ENCODE peak calls at places on chromosome 21, in five cellular contexts. N is NT2/D1, P is HepG2, H is GM12878, G is H1. D is an unnamed sample.

GRCh38 chr21:27017251-27017650 is 50.4 kb upstream of the ADAMTS5 start:
- DNase-seq in N (no peak), G (no peak), P (no peak), H (no peak), D (no peak)

GRCh38 chr21:25126564-25126963 is 480.7 kb downstream of the MRPL39 start:
- DNase-seq in G (no peak), N (no peak), P (no peak), H (no peak), D (no peak)

GRCh38 chr21:45403825-45404725 is 890 bp upstream of the COL18A1 start:
- DNase-seq in N (no peak), H (no peak), G (peak), P (no peak), D (peak)

GRCh38 chr21:36436829-36437744 is 42.8 kb downstream of the CLDN14 start:
- DNase-seq in G (no peak), H (no peak), P (no peak), N (no peak), D (no peak)

GRCh38 chr21:25615880-25616279 is 8.6 kb upstream of the MRPL39 start:
- DNase-seq in H (no peak), N (no peak), G (no peak), P (no peak), D (no peak)

GRCh38 chr21:28521932-28522826 is 470.5 kb downstream of the LTN1 start:
- DNase-seq in P (no peak), N (peak), G (peak), H (no peak), D (no peak)

GRCh38 chr21:45972353-45972715 is 9.2 kb upstream of the COL6A1 start:
- DNase-seq in P (no peak), G (no peak), H (no peak), N (no peak), D (no peak)

GRCh38 chr21:32414579-32415358 is 2.3 kb downstream of the EVA1C start:
- DNase-seq in P (no peak), H (no peak), N (no peak), G (no peak), D (no peak)

GRCh38 chr21:44335266-44336059 is 3.7 kb downstream of the CFAP410 start:
- DNase-seq in P (no peak), N (no peak), G (no peak), H (no peak), D (no peak)

GRCh38 chr21:32484706-32485380 is 72.3 kb downstream of the EVA1C start:
- DNase-seq in H (no peak), N (no peak), G (no peak), P (no peak), D (no peak)

GRCh38 chr21:44065428-44065827 is 41.8 kb upstream of the PWP2 start:
- DNase-seq in H (no peak), N (no peak), G (no peak), P (no peak), D (no peak)

GRCh38 chr21:41375875-41376274 is 14.0 kb downstream of the MX2 start:
- DNase-seq in N (no peak), H (no peak), P (no peak), G (no peak), D (no peak)

GRCh38 chr21:14554948-14555347 is 8.8 kb upstream of the SAMSN1 start:
- DNase-seq in H (no peak), N (peak), G (no peak), P (no peak), D (no peak)

GRCh38 chr21:46207006-46207919 is 21.3 kb downstream of the LSS start:
- DNase-seq in N (no peak), H (no peak), P (no peak), G (no peak), D (no peak)

GRCh38 chr21:25563399-25564116 is 43.7 kb downstream of the MRPL39 start:
- DNase-seq in G (no peak), P (no peak), N (no peak), H (peak), D (no peak)

GRCh38 chr21:43596616-43597015 is 62.7 kb downstream of the HSF2BP start:
- DNase-seq in P (no peak), G (no peak), N (no peak), H (no peak), D (no peak)

GRCh38 chr21:44328242-44328895 is 10.8 kb downstream of the CFAP410 start:
- DNase-seq in H (no peak), G (no peak), N (no peak), P (no peak), D (no peak)

GRCh38 chr21:32412998-32413504 is 545 bp downstream of the EVA1C start:
- DNase-seq in H (no peak), P (no peak), G (no peak), N (no peak), D (no peak)

GRCh38 chr21:39519835-39520234 is 68.1 kb downstream of the SH3BGR start:
- DNase-seq in G (no peak), H (no peak), P (no peak), N (no peak), D (no peak)

GRCh38 chr21:14589855-14590563 is 43.9 kb upstream of the SAMSN1 start:
- DNase-seq in P (no peak), H (no peak), N (no peak), G (no peak), D (no peak)

GRCh38 chr21:25405991-25406390 is 201.3 kb downstream of the MRPL39 start:
- DNase-seq in H (no peak), P (no peak), N (no peak), G (no peak), D (no peak)

GRCh38 chr21:25572895-25573310 is 34.4 kb downstream of the MRPL39 start:
- DNase-seq in P (no peak), N (no peak), H (peak), G (no peak), D (no peak)

GRCh38 chr21:44854664-44855446 is 18.6 kb downstream of the PTTG1IP start:
- DNase-seq in H (no peak), N (no peak), G (no peak), P (no peak), D (no peak)

GRCh38 chr21:44908496-44908895 is 12.2 kb downstream of the ITGB2 start:
- DNase-seq in G (no peak), P (no peak), H (no peak), N (no peak), D (no peak)

GRCh38 chr21:28769683-28770082 is 223.0 kb downstream of the LTN1 start:
- DNase-seq in G (no peak), H (no peak), P (no peak), N (no peak), D (no peak)

GRCh38 chr21:46065215-46065992 is 32.5 kb upstream of the COL6A2 start:
- DNase-seq in P (no peak), G (no peak), H (no peak), N (no peak), D (no peak)

GRCh38 chr21:45484318-45484717 is 57.9 kb downstream of the SLC19A1 start:
- DNase-seq in G (no peak), N (no peak), P (no peak), H (no peak), D (no peak)

GRCh38 chr21:43611598-43612369 is 47.5 kb downstream of the HSF2BP start:
- DNase-seq in N (peak), G (peak), H (no peak), P (peak), D (peak)

GRCh38 chr21:35219719-35220118 is 170.6 kb upstream of the RUNX1 start:
- DNase-seq in G (no peak), N (no peak), H (no peak), P (no peak), D (no peak)
- TF ChIP-seq SUZ12 in G (no peak), N (no peak), H (no peak), P (no peak), D (no peak)

DNA sequence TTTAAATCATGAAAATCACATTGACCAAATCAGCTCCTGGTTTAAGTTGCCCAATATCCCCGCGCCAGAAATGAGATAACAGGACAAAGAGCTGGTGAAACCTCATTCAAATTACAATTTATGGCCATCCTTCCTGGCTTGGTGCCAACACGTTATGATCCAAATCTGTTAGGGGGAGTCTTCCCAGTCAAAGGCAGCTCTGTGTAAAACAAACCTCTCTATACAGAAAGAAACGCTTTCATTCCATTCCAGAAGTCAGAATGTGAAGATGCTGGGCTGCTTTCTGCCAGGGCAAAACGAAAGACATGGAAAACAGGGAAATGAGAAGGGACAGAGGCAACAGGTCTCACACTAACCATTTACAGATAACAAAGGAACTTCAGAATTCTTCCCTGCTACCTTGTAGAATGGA is 53.5 kb upstream of the TIAM1 start:
- DNase-seq in P (no peak), G (no peak), H (no peak), N (no peak), D (no peak)
- TF ChIP-seq SUZ12 in P (no peak), G (no peak), H (no peak), N (no peak), D (no peak)

GRCh38 chr21:16310191-16310590 is 580.4 kb downstream of the USP25 start:
- DNase-seq in G (no peak), H (no peak), P (no peak), N (no peak), D (no peak)
- TF ChIP-seq SUZ12 in G (no peak), H (no peak), P (no peak), N (no peak), D (no peak)

DNA sequence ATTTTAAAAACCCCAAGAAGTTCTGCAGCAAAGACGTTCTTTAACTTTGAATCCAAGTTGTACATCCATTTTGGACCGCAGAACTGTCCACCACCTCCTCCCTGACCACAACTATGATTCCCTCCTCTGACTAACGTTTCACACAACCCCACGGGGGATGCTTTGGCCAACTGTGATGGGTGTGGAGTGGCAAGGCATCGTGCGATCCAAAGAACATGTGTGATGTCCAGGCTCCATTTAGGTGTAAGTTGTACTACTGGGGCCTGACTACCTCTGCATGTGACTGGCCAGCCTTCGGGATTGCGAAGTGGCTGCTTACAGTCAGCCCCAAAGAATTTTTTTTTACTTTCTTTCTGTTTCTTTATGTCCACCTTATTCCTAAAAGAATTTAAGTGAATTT is 6.7 kb downstream of the KCNJ15 start:
- DNase-seq in G (no peak), H (no peak), N (no peak), P (no peak), D (no peak)
- TF ChIP-seq SUZ12 in G (no peak), H (no peak), N (no peak), P (no peak), D (no peak)

DNA sequence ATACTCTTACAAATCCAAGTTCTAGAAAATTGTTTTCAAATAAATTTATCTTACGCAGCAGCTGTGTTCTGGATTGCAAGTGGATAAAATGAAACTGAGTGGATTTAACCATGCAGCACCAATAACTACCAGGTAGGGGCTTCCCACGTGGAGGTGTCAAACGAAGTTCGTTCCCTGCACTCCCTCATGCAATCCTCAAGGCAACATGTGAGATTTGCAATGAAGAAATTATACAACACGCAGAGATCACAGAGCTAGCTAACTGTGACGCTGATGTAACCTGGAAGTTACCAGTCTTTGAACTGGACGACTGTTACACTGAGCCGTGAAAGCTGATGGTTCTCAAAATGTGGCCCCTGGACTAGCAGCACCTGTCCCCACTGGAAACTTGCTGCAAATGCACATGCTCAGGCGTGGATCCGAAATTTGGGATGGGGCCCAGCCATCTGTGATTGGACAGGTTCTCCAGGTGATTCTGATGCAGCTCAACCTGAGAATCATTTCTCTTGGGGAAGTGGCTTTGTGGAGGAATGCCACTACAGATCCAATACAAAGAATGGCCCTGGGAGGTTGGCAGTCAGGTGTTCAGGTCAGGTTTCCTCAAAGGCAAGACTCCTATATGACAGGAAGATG is 36.3 kb downstream of the RSPH1 start:
- DNase-seq in P (no peak), H (no peak), G (no peak), N (no peak), D (no peak)
- TF ChIP-seq SUZ12 in P (no peak), H (no peak), G (no peak), N (no peak), D (no peak)